ENCODE peak calls at places on chromosomes 6 and 20, in eight cellular contexts. One of them, this sample, is unnamed.

GRCh38 chr20:22866757-22867425 is 168.2 kb upstream of the SSTR4 start:
- DNase-seq in tibial artery: no peak
- DNase-seq in fibroblast of the aortic adventitia: peak; percentile 4
- DNase-seq in ELR: no peak
- DNase-seq in WTC11: no peak
- DNase-seq in A172: no peak
- DNase-seq in amygdala: no peak
- DNase-seq in aorta: no peak
- DNase-seq in this sample: no peak

GRCh38 chr20:34295284-34295683 is 7.9 kb downstream of the AHCY start:
- DNase-seq in tibial artery: no peak
- DNase-seq in fibroblast of the aortic adventitia: no peak
- DNase-seq in ELR: no peak
- DNase-seq in WTC11: no peak
- DNase-seq in A172: no peak
- DNase-seq in amygdala: no peak
- DNase-seq in aorta: no peak
- DNase-seq in this sample: no peak

GRCh38 chr20:34824026-34824860 is 1.2 kb downstream of the NCOA6 start:
- DNase-seq in tibial artery: no peak
- DNase-seq in fibroblast of the aortic adventitia: peak; percentile 48
- DNase-seq in ELR: peak; percentile 70
- DNase-seq in WTC11: peak; percentile 72
- DNase-seq in A172: peak; percentile 71
- DNase-seq in amygdala: peak; percentile 29
- DNase-seq in aorta: no peak
- DNase-seq in this sample: peak; percentile 73

GRCh38 chr6:159068904-159069578 is 24.2 kb upstream of the TAGAP start:
- DNase-seq in tibial artery: no peak
- DNase-seq in fibroblast of the aortic adventitia: no peak
- DNase-seq in ELR: no peak
- DNase-seq in WTC11: peak; percentile 37
- DNase-seq in A172: no peak
- DNase-seq in amygdala: no peak
- DNase-seq in aorta: no peak
- DNase-seq in this sample: no peak

GRCh38 chr6:10721850-10722569 is 860 bp upstream of the TMEM14C start:
- DNase-seq in tibial artery: no peak
- DNase-seq in fibroblast of the aortic adventitia: no peak
- DNase-seq in ELR: no peak
- DNase-seq in WTC11: no peak
- DNase-seq in A172: no peak
- DNase-seq in amygdala: no peak
- DNase-seq in aorta: no peak
- DNase-seq in this sample: no peak

GRCh38 chr6:169024047-169024660 is 229.5 kb downstream of the THBS2 start:
- DNase-seq in tibial artery: no peak
- DNase-seq in fibroblast of the aortic adventitia: no peak
- DNase-seq in ELR: no peak
- DNase-seq in WTC11: no peak
- DNase-seq in A172: no peak
- DNase-seq in amygdala: no peak
- DNase-seq in aorta: no peak
- DNase-seq in this sample: no peak

GRCh38 chr20:41172296-41173140 is 35.2 kb downstream of the PLCG1 start:
- DNase-seq in tibial artery: peak; percentile 69
- DNase-seq in fibroblast of the aortic adventitia: no peak
- DNase-seq in ELR: no peak
- DNase-seq in WTC11: peak; percentile 12
- DNase-seq in A172: no peak
- DNase-seq in amygdala: no peak
- DNase-seq in aorta: no peak
- DNase-seq in this sample: no peak

GRCh38 chr6:127464881-127465459 is 5.8 kb upstream of the KIAA0408 start:
- DNase-seq in tibial artery: peak; percentile 81
- DNase-seq in fibroblast of the aortic adventitia: peak; percentile 84
- DNase-seq in ELR: peak; percentile 80
- DNase-seq in WTC11: peak; percentile 77
- DNase-seq in A172: peak; percentile 48
- DNase-seq in amygdala: no peak
- DNase-seq in aorta: peak; percentile 84
- DNase-seq in this sample: peak; percentile 32

This sample was measured in RCC 7860.